ENCODE peak calls at places on chromosomes 1 and 21, in nine cellular contexts. One of them, this sample, is unnamed.

GRCh38 chr1:160095382-160096105 is 2.9 kb downstream of the IGSF8 start:
- DNase-seq in dorsolateral prefrontal cortex: peak; percentile 84
- DNase-seq in brain microvascular endothelial cell: no peak
- DNase-seq in WTC11: peak; percentile 58
- DNase-seq in MCF 10A: no peak
- DNase-seq in Calu3: no peak
- DNase-seq in stomach: no peak
- DNase-seq in fibroblast of mammary gland: no peak
- DNase-seq in suprapubic skin: no peak
- DNase-seq in this sample: no peak

GRCh38 chr1:24481098-24481497 is 21.5 kb upstream of the RCAN3 start:
- DNase-seq in suprapubic skin: no peak
- DNase-seq in dorsolateral prefrontal cortex: no peak
- DNase-seq in brain microvascular endothelial cell: no peak
- DNase-seq in MCF 10A: no peak
- DNase-seq in WTC11: no peak
- DNase-seq in stomach: no peak
- DNase-seq in Calu3: no peak
- DNase-seq in fibroblast of mammary gland: no peak
- DNase-seq in this sample: peak; percentile 86

GRCh38 chr1:90821793-90822359 is 104.8 kb upstream of the BARHL2 start:
- DNase-seq in brain microvascular endothelial cell: no peak
- DNase-seq in fibroblast of mammary gland: peak; percentile 14
- DNase-seq in dorsolateral prefrontal cortex: no peak
- DNase-seq in WTC11: no peak
- DNase-seq in MCF 10A: peak; percentile 38
- DNase-seq in Calu3: peak; percentile 3
- DNase-seq in suprapubic skin: no peak
- DNase-seq in stomach: no peak
- DNase-seq in this sample: no peak

GRCh38 chr1:212485895-212486590 is 53.3 kb downstream of the NENF start:
- DNase-seq in dorsolateral prefrontal cortex: no peak
- DNase-seq in WTC11: peak; percentile 20
- DNase-seq in brain microvascular endothelial cell: peak; percentile 100
- DNase-seq in Calu3: peak; percentile 94
- DNase-seq in MCF 10A: peak; percentile 98
- DNase-seq in stomach: peak; percentile 70
- DNase-seq in fibroblast of mammary gland: peak; percentile 92
- DNase-seq in suprapubic skin: no peak
- DNase-seq in this sample: peak; percentile 88

GRCh38 chr1:181166377-181167196 is 78.1 kb downstream of the IER5 start:
- DNase-seq in Calu3: peak; percentile 83
- DNase-seq in suprapubic skin: peak; percentile 78
- DNase-seq in dorsolateral prefrontal cortex: peak; percentile 61
- DNase-seq in MCF 10A: peak; percentile 90
- DNase-seq in brain microvascular endothelial cell: peak; percentile 73
- DNase-seq in stomach: peak; percentile 68
- DNase-seq in WTC11: peak; percentile 80
- DNase-seq in fibroblast of mammary gland: peak; percentile 78
- DNase-seq in this sample: peak; percentile 84

GRCh38 chr1:75085931-75086330 is 48.3 kb upstream of the LHX8 start:
- DNase-seq in MCF 10A: no peak
- DNase-seq in WTC11: no peak
- DNase-seq in dorsolateral prefrontal cortex: no peak
- DNase-seq in suprapubic skin: no peak
- DNase-seq in Calu3: no peak
- DNase-seq in brain microvascular endothelial cell: no peak
- DNase-seq in fibroblast of mammary gland: no peak
- DNase-seq in stomach: no peak
- DNase-seq in this sample: no peak

GRCh38 chr1:179921472-179921871 is 33.1 kb upstream of the CEP350 start:
- DNase-seq in stomach: no peak
- DNase-seq in suprapubic skin: no peak
- DNase-seq in brain microvascular endothelial cell: no peak
- DNase-seq in MCF 10A: no peak
- DNase-seq in fibroblast of mammary gland: no peak
- DNase-seq in Calu3: no peak
- DNase-seq in dorsolateral prefrontal cortex: no peak
- DNase-seq in WTC11: no peak
- DNase-seq in this sample: no peak

GRCh38 chr1:46183119-46183842 is 7.0 kb upstream of the P3R3URF start:
- DNase-seq in brain microvascular endothelial cell: peak; percentile 93
- DNase-seq in stomach: peak; percentile 94
- DNase-seq in WTC11: no peak
- DNase-seq in MCF 10A: peak; percentile 100
- DNase-seq in fibroblast of mammary gland: peak; percentile 96
- DNase-seq in dorsolateral prefrontal cortex: no peak
- DNase-seq in suprapubic skin: no peak
- DNase-seq in Calu3: peak; percentile 87
- DNase-seq in this sample: no peak

GRCh38 chr1:231724041-231724440 is 97.5 kb downstream of the DISC1 start:
- DNase-seq in suprapubic skin: no peak
- DNase-seq in fibroblast of mammary gland: no peak
- DNase-seq in dorsolateral prefrontal cortex: no peak
- DNase-seq in brain microvascular endothelial cell: no peak
- DNase-seq in stomach: no peak
- DNase-seq in WTC11: no peak
- DNase-seq in Calu3: no peak
- DNase-seq in MCF 10A: no peak
- DNase-seq in this sample: peak; percentile 84

GRCh38 chr1:174789399-174789798 is 210.3 kb upstream of the CACYBP start:
- DNase-seq in suprapubic skin: no peak
- DNase-seq in fibroblast of mammary gland: peak; percentile 89
- DNase-seq in Calu3: no peak
- DNase-seq in MCF 10A: peak; percentile 31
- DNase-seq in stomach: no peak
- DNase-seq in dorsolateral prefrontal cortex: no peak
- DNase-seq in brain microvascular endothelial cell: peak; percentile 86
- DNase-seq in WTC11: no peak
- DNase-seq in this sample: peak; percentile 77

GRCh38 chr1:203652718-203653461 is 26.3 kb downstream of the ATP2B4 start:
- DNase-seq in dorsolateral prefrontal cortex: no peak
- DNase-seq in WTC11: no peak
- DNase-seq in Calu3: no peak
- DNase-seq in brain microvascular endothelial cell: no peak
- DNase-seq in suprapubic skin: no peak
- DNase-seq in stomach: no peak
- DNase-seq in fibroblast of mammary gland: no peak
- DNase-seq in MCF 10A: no peak
- DNase-seq in this sample: no peak

GRCh38 chr1:221991221-221991620 is 249.3 kb upstream of the DUSP10 start:
- DNase-seq in fibroblast of mammary gland: peak; percentile 44
- DNase-seq in brain microvascular endothelial cell: peak; percentile 32
- DNase-seq in WTC11: no peak
- DNase-seq in MCF 10A: peak; percentile 40
- DNase-seq in stomach: no peak
- DNase-seq in suprapubic skin: no peak
- DNase-seq in dorsolateral prefrontal cortex: no peak
- DNase-seq in Calu3: no peak
- DNase-seq in this sample: no peak

GRCh38 chr1:38612956-38613355 is 246.6 kb downstream of the RRAGC start:
- DNase-seq in WTC11: no peak
- DNase-seq in stomach: no peak
- DNase-seq in MCF 10A: no peak
- DNase-seq in Calu3: no peak
- DNase-seq in brain microvascular endothelial cell: no peak
- DNase-seq in fibroblast of mammary gland: no peak
- DNase-seq in suprapubic skin: no peak
- DNase-seq in dorsolateral prefrontal cortex: no peak
- DNase-seq in this sample: no peak

GRCh38 chr1:58874757-58875755 is 91.2 kb upstream of the JUN start:
- DNase-seq in dorsolateral prefrontal cortex: peak; percentile 53
- DNase-seq in WTC11: peak; percentile 53
- DNase-seq in stomach: peak; percentile 74
- DNase-seq in Calu3: peak; percentile 83
- DNase-seq in brain microvascular endothelial cell: no peak
- DNase-seq in suprapubic skin: no peak
- DNase-seq in fibroblast of mammary gland: peak; percentile 31
- DNase-seq in MCF 10A: no peak
- DNase-seq in this sample: no peak

GRCh38 chr1:151819951-151820623 is 11.5 kb downstream of the RORC start:
- DNase-seq in MCF 10A: peak; percentile 97
- DNase-seq in stomach: peak; percentile 40
- DNase-seq in WTC11: no peak
- DNase-seq in dorsolateral prefrontal cortex: no peak
- DNase-seq in suprapubic skin: no peak
- DNase-seq in Calu3: no peak
- DNase-seq in brain microvascular endothelial cell: no peak
- DNase-seq in fibroblast of mammary gland: no peak
- DNase-seq in this sample: no peak

DNA sequence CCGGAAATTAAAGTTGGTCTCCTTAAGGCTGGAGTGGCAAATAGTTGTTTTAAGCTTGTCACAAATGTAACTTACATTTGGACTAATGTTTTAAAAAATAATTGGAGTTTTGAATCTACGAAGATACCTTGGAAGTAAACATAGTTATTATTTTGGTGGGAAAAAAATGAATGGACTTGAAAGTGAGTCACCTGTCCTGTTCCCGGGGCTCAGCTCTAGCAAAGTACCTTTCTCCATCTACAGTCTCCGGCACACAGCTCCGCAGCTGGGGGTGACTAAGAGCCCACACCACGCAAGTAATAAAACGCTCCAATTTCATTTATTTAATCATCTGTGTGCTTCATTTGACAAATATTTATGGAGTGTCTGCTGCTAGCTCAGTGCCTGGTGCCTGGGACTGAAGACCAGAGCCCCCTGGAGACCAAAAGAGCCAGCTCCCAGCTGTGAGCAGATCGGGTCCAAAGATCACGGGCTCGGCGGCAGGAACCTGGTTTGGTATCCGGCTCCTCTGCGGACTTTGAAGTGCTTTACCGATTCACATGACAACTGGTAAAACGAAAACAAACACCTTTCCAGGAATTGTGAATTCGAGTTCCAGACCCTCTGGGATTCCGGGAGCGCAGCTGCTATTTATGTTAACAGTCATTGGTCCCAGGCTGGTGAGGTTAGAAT is 1.7 kb upstream of the RIPK4 start:
- DNase-seq in brain microvascular endothelial cell: peak; percentile 60
- DNase-seq in MCF 10A: peak; percentile 72
- DNase-seq in suprapubic skin: no peak
- DNase-seq in fibroblast of mammary gland: peak; percentile 79
- DNase-seq in WTC11: peak; percentile 66
- DNase-seq in stomach: peak; percentile 78
- DNase-seq in Calu3: peak; percentile 73
- DNase-seq in dorsolateral prefrontal cortex: no peak
- DNase-seq in this sample: peak; percentile 24
- TF ChIP-seq CTCF in brain microvascular endothelial cell: peak; percentile 75
- TF ChIP-seq CTCF in MCF 10A: peak; percentile 28
- TF ChIP-seq CTCF in suprapubic skin: peak; percentile 10
- TF ChIP-seq CTCF in fibroblast of mammary gland: peak; percentile 28
- TF ChIP-seq CTCF in WTC11: no peak
- TF ChIP-seq CTCF in stomach: no peak
- TF ChIP-seq CTCF in Calu3: peak; percentile 29
- TF ChIP-seq CTCF in dorsolateral prefrontal cortex: no peak
- TF ChIP-seq CTCF in this sample: no peak

DNA sequence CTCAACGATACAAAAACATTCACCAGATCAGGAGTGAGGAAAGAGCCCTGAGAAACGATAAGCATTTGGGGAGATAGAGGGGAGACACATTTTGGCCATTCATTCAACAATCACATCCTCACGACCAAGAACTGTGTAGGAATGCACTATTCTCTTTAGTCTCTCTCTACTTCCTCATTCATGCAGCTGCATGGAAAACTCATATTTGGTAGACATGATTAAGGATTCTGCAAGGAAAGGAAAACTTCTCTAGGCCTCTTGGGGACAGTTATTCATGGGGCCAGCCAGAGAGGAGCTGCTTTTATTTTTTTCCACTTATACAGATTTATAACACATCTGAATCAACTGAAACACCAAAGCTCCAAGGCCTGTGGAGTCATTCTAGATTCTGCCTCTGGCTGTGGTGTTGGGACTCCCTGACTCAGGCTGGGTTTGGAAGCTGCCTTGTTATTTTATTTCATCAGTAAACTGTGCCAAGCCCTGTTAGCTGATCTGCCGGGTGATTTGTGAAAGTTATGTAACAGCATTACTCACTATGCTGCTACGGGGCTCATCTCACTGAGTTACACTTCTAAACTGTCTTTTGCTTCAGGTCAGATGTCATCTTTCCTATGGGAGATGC is 83.8 kb upstream of the EDEM3 start:
- DNase-seq in suprapubic skin: no peak
- DNase-seq in dorsolateral prefrontal cortex: peak; percentile 31
- DNase-seq in fibroblast of mammary gland: peak; percentile 99
- DNase-seq in WTC11: no peak
- DNase-seq in MCF 10A: peak; percentile 98
- DNase-seq in brain microvascular endothelial cell: peak; percentile 92
- DNase-seq in Calu3: no peak
- DNase-seq in stomach: peak; percentile 51
- DNase-seq in this sample: peak; percentile 82
- TF ChIP-seq CTCF in suprapubic skin: no peak
- TF ChIP-seq CTCF in dorsolateral prefrontal cortex: no peak
- TF ChIP-seq CTCF in fibroblast of mammary gland: no peak
- TF ChIP-seq CTCF in WTC11: no peak
- TF ChIP-seq CTCF in MCF 10A: no peak
- TF ChIP-seq CTCF in brain microvascular endothelial cell: peak; percentile 5
- TF ChIP-seq CTCF in Calu3: no peak
- TF ChIP-seq CTCF in stomach: no peak
- TF ChIP-seq CTCF in this sample: no peak

GRCh38 chr21:31194510-31195293 is 149.4 kb downstream of the TIAM1 start:
- DNase-seq in dorsolateral prefrontal cortex: no peak
- DNase-seq in brain microvascular endothelial cell: no peak
- DNase-seq in MCF 10A: no peak
- DNase-seq in stomach: no peak
- DNase-seq in WTC11: no peak
- DNase-seq in suprapubic skin: no peak
- DNase-seq in Calu3: no peak
- DNase-seq in fibroblast of mammary gland: no peak
- DNase-seq in this sample: no peak
- TF ChIP-seq CTCF in dorsolateral prefrontal cortex: no peak
- TF ChIP-seq CTCF in brain microvascular endothelial cell: no peak
- TF ChIP-seq CTCF in MCF 10A: no peak
- TF ChIP-seq CTCF in stomach: no peak
- TF ChIP-seq CTCF in WTC11: no peak
- TF ChIP-seq CTCF in suprapubic skin: no peak
- TF ChIP-seq CTCF in Calu3: no peak
- TF ChIP-seq CTCF in fibroblast of mammary gland: no peak
- TF ChIP-seq CTCF in this sample: no peak

DNA sequence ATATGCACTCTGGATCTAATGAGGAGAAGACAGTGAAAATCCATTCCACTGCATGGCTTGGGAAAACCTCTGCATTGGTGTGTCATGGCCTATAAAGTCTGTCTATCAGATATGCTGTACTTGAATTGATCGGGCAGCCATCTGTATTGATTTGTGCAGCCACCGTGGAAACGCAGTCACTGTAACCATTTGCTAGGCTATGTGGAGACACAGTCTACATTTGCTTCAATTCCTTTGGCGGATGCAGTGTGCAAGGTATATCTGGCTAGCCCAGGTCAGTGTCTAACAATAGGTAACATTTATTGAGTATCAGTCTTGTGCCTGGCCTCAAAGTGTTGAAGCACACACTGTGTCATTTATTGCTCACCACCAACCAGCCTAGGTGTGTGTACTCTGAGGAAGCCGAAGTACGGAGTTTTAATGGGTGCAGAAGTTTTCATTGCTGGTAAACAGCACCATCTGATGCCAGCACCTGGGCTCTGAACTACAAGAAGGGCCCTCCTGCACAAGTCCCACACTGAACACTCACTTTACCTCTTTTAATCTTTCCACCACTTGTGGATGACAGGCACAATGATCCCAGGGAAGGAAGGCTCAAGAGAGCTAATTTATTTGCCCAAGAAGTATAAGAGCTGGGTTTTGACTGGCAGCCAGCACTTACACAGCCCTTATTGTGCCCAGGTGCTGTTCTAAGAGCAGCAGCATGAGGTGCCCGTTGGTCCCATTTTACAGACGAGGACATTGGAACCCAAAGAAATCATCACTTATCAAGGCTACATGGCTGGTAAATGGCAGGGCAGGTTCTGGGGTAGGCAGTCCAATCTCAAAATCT is 83.3 kb downstream of the DAB1 start:
- DNase-seq in WTC11: no peak
- DNase-seq in fibroblast of mammary gland: no peak
- DNase-seq in Calu3: no peak
- DNase-seq in MCF 10A: no peak
- DNase-seq in stomach: no peak
- DNase-seq in suprapubic skin: no peak
- DNase-seq in dorsolateral prefrontal cortex: no peak
- DNase-seq in brain microvascular endothelial cell: no peak
- DNase-seq in this sample: no peak
- TF ChIP-seq CTCF in WTC11: no peak
- TF ChIP-seq CTCF in fibroblast of mammary gland: no peak
- TF ChIP-seq CTCF in Calu3: no peak
- TF ChIP-seq CTCF in MCF 10A: no peak
- TF ChIP-seq CTCF in stomach: no peak
- TF ChIP-seq CTCF in suprapubic skin: no peak
- TF ChIP-seq CTCF in dorsolateral prefrontal cortex: no peak
- TF ChIP-seq CTCF in brain microvascular endothelial cell: no peak
- TF ChIP-seq CTCF in this sample: no peak